ENCODE peak calls at places on chromosomes 6 and 20, in nine cellular contexts. T, S, D, R, Z, B, U, C and E are unnamed samples.

GRCh38 chr6:24899647-24900325 is 36.0 kb downstream of the RIPOR2 start:
- DNase-seq in S (no peak), R (no peak), C (no peak), T (peak), U (no peak), Z (peak), D (no peak), B (peak), E (no peak)

GRCh38 chr6:32148722-32149576 is 2.8 kb downstream of the PRRT1 start:
- DNase-seq in R (peak), Z (no peak), T (no peak), D (no peak), B (peak), S (no peak), U (peak), C (no peak), E (peak)

GRCh38 chr6:163536770-163537169 is 122.3 kb downstream of the QKI start:
- DNase-seq in D (no peak), C (no peak), B (no peak), U (no peak), T (no peak), Z (no peak), S (no peak), R (no peak), E (no peak)

GRCh38 chr6:116529466-116529969 is 16.0 kb downstream of the TRAPPC3L start:
- DNase-seq in C (no peak), U (no peak), Z (no peak), D (no peak), T (no peak), R (no peak), S (no peak), B (no peak), E (no peak)

GRCh38 chr6:87122477-87122876 is 27.6 kb upstream of the CGA start:
- DNase-seq in S (no peak), C (no peak), T (no peak), D (no peak), U (peak), Z (no peak), B (no peak), R (no peak), E (no peak)

GRCh38 chr6:6891949-6892461 is 215.8 kb upstream of the RREB1 start:
- DNase-seq in S (no peak), D (no peak), Z (no peak), T (peak), U (no peak), C (no peak), R (no peak), B (no peak), E (no peak)

GRCh38 chr6:163165922-163166321 is 248.6 kb upstream of the QKI start:
- DNase-seq in S (no peak), Z (no peak), C (no peak), B (no peak), D (no peak), T (no peak), U (no peak), R (no peak), E (no peak)

GRCh38 chr6:14726816-14727493 is 518.9 kb upstream of the JARID2 start:
- DNase-seq in T (peak), U (no peak), D (no peak), S (no peak), Z (no peak), C (no peak), R (no peak), B (no peak), E (no peak)

GRCh38 chr6:30685977-30686907 is at the start of gene PPP1R18:
- DNase-seq in S (no peak), D (peak), T (no peak), B (peak), Z (peak), R (peak), U (peak), C (no peak), E (peak)

GRCh38 chr6:7671076-7671475 is 54.8 kb upstream of the BMP6 start:
- DNase-seq in U (no peak), R (no peak), B (no peak), Z (no peak), C (no peak), D (peak), T (no peak), S (no peak), E (no peak)

GRCh38 chr6:120355822-120356221 is 978.5 kb downstream of the TBC1D32 start:
- DNase-seq in S (no peak), Z (no peak), T (no peak), B (no peak), U (no peak), D (no peak), C (no peak), R (no peak), E (no peak)

GRCh38 chr20:51037499-51038110 is 14.7 kb upstream of the KCNG1 start:
- DNase-seq in S (no peak), Z (no peak), U (no peak), T (no peak), R (no peak), C (peak), B (no peak), D (no peak), E (no peak)

GRCh38 chr6:17885079-17885478 is 102.4 kb downstream of the KIF13A start:
- DNase-seq in S (no peak), B (no peak), D (no peak), R (no peak), U (no peak), T (no peak), C (no peak), Z (no peak), E (no peak)

GRCh38 chr6:163592872-163593271 is 178.4 kb downstream of the QKI start:
- DNase-seq in R (no peak), B (no peak), U (no peak), C (no peak), T (no peak), D (no peak), Z (no peak), S (no peak), E (no peak)

GRCh38 chr6:157990321-157991066 is 8.8 kb downstream of the SYNJ2 start:
- DNase-seq in B (peak), Z (peak), S (no peak), C (no peak), R (no peak), U (no peak), D (no peak), T (peak), E (no peak)

GRCh38 chr20:50387218-50387995 is 122.8 kb upstream of the PTPN1 start:
- DNase-seq in U (no peak), T (no peak), D (no peak), C (no peak), S (no peak), B (no peak), R (no peak), Z (no peak), E (no peak)

GRCh38 chr6:41406821-41407787 is 71.7 kb downstream of the NCR2 start:
- DNase-seq in T (no peak), B (no peak), Z (no peak), S (no peak), U (peak), R (no peak), D (no peak), C (no peak), E (no peak)

GRCh38 chr20:41391587-41392001 is 25.0 kb upstream of the EMILIN3 start:
- DNase-seq in U (no peak), D (no peak), T (no peak), C (no peak), R (no peak), S (peak), B (no peak), Z (no peak), E (no peak)

GRCh38 chr6:107661291-107661690 is 162.8 kb downstream of the SCML4 start:
- DNase-seq in R (no peak), T (no peak), D (no peak), S (no peak), U (no peak), C (no peak), B (no peak), Z (no peak), E (no peak)

GRCh38 chr6:52306972-52307849 is 22.7 kb upstream of the MCM3 start:
- DNase-seq in R (no peak), T (no peak), Z (no peak), B (no peak), U (peak), C (no peak), D (no peak), S (no peak), E (no peak)

GRCh38 chr6:118371955-118372354 is 176.1 kb upstream of the PLN start:
- DNase-seq in Z (no peak), R (no peak), S (no peak), U (no peak), T (no peak), B (no peak), D (no peak), C (no peak), E (no peak)

GRCh38 chr6:127515234-127515793 is 3.8 kb downstream of the MTCL3 start:
- DNase-seq in C (no peak), Z (no peak), R (peak), T (peak), S (peak), B (no peak), D (no peak), U (peak), E (peak)

GRCh38 chr20:24980321-24981053 is 12.1 kb downstream of the APMAP start:
- DNase-seq in T (no peak), Z (no peak), D (no peak), U (no peak), B (no peak), S (no peak), C (no peak), R (no peak), E (no peak)

GRCh38 chr6:10101551-10102252 is 313.2 kb downstream of the TFAP2A start:
- DNase-seq in U (no peak), T (no peak), D (peak), S (no peak), Z (no peak), R (no peak), B (no peak), C (no peak), E (no peak)

GRCh38 chr6:69847507-69847812 is 18.9 kb upstream of the COL19A1 start:
- DNase-seq in S (no peak), Z (no peak), D (no peak), C (no peak), B (no peak), R (no peak), T (no peak), U (no peak), E (no peak)

GRCh38 chr20:21512634-21513180 is 1.2 kb downstream of the NKX2-2 start:
- DNase-seq in Z (no peak), B (no peak), C (no peak), S (no peak), D (no peak), U (no peak), R (no peak), T (no peak), E (no peak)

GRCh38 chr6:123803456-123803861 is 206 bp upstream of the NKAIN2 start:
- DNase-seq in D (no peak), C (no peak), R (no peak), T (no peak), B (no peak), S (no peak), U (peak), Z (no peak), E (no peak)

GRCh38 chr20:19322061-19322985 is 109.9 kb downstream of the SLC24A3 start:
- DNase-seq in B (no peak), C (no peak), T (no peak), U (no peak), Z (no peak), D (no peak), R (no peak), S (no peak), E (no peak)

GRCh38 chr20:62576815-62577214 is 65.5 kb upstream of the SLCO4A1 start:
- DNase-seq in B (no peak), S (peak), Z (no peak), U (peak), C (no peak), T (no peak), R (peak), D (no peak), E (no peak)

GRCh38 chr6:25882066-25882496 is 8.0 kb upstream of the SLC17A3 start:
- DNase-seq in R (peak), U (peak), S (no peak), D (peak), T (no peak), Z (no peak), B (peak), C (no peak), E (peak)

GRCh38 chr6:166626177-166627038 is 643 bp downstream of the RPS6KA2 start:
- DNase-seq in C (peak), R (peak), U (peak), S (no peak), Z (peak), T (no peak), D (peak), B (peak), E (peak)

GRCh38 chr20:20571068-20571780 is 141.2 kb downstream of the RALGAPA2 start:
- DNase-seq in R (no peak), T (no peak), B (no peak), U (no peak), C (no peak), D (no peak), S (no peak), Z (no peak), E (no peak)

GRCh38 chr6:159172066-159172465 is 2.9 kb downstream of the FNDC1 start:
- DNase-seq in T (no peak), B (no peak), R (no peak), S (no peak), C (no peak), Z (no peak), U (no peak), D (no peak), E (no peak)